ENCODE peak calls at places on chromosomes 7 and 10, in four cellular contexts. One of them, this sample, is unnamed.
A peak's percentile ranks its signal among the peaks of the same experiment; 100 is the strongest.

GRCh38 chr10:45220985-45221384 is 94.4 kb downstream of the OR13A1 start:
- DNase-seq in GM12878: no peak
- DNase-seq in HCT116: no peak
- DNase-seq in A549: no peak
- DNase-seq in this sample: no peak

GRCh38 chr7:158821173-158822021 is 7.9 kb downstream of the ESYT2 start:
- DNase-seq in HCT116: peak; percentile 90
- DNase-seq in GM12878: no peak
- DNase-seq in A549: peak; percentile 67
- DNase-seq in this sample: no peak

GRCh38 chr7:158431941-158432347 is 155.7 kb downstream of the PTPRN2 start:
- DNase-seq in HCT116: peak; percentile 54
- DNase-seq in GM12878: no peak
- DNase-seq in A549: peak; percentile 98
- DNase-seq in this sample: no peak

GRCh38 chr10:102660891-102661613 is 16.8 kb downstream of the TRIM8 start:
- DNase-seq in GM12878: no peak
- DNase-seq in A549: no peak
- DNase-seq in HCT116: no peak
- DNase-seq in this sample: no peak

GRCh38 chr10:52451817-52452216 is 137.7 kb downstream of the DKK1 start:
- DNase-seq in HCT116: no peak
- DNase-seq in A549: no peak
- DNase-seq in GM12878: no peak
- DNase-seq in this sample: no peak

GRCh38 chr10:101838416-101838970 is 5.1 kb downstream of the KCNIP2 start:
- DNase-seq in GM12878: no peak
- DNase-seq in A549: no peak
- DNase-seq in HCT116: no peak
- DNase-seq in this sample: no peak

GRCh38 chr10:133276435-133277201 is at the start of gene ADAM8:
- DNase-seq in HCT116: no peak
- DNase-seq in A549: no peak
- DNase-seq in GM12878: no peak
- DNase-seq in this sample: peak; percentile 88

GRCh38 chr7:92685146-92686042 is 95.2 kb upstream of the FAM133B start:
- DNase-seq in GM12878: no peak
- DNase-seq in A549: no peak
- DNase-seq in HCT116: no peak
- DNase-seq in this sample: peak; percentile 74

GRCh38 chr7:11935905-11936304 is 103.9 kb upstream of the THSD7A start:
- DNase-seq in GM12878: no peak
- DNase-seq in A549: no peak
- DNase-seq in HCT116: peak; percentile 1
- DNase-seq in this sample: no peak

GRCh38 chr10:133210398-133211140 is 19.4 kb upstream of the UTF1 start:
- DNase-seq in HCT116: no peak
- DNase-seq in A549: no peak
- DNase-seq in GM12878: no peak
- DNase-seq in this sample: no peak

GRCh38 chr7:26417911-26418413 is 126.3 kb downstream of the SNX10 start:
- DNase-seq in HCT116: no peak
- DNase-seq in A549: no peak
- DNase-seq in GM12878: no peak
- DNase-seq in this sample: no peak

GRCh38 chr7:51067757-51068156 is 248.9 kb downstream of the COBL start:
- DNase-seq in A549: peak; percentile 67
- DNase-seq in HCT116: peak; percentile 35
- DNase-seq in GM12878: no peak
- DNase-seq in this sample: peak; percentile 93

GRCh38 chr10:123715546-123715945 is 49.4 kb downstream of the GPR26 start:
- DNase-seq in GM12878: no peak
- DNase-seq in A549: no peak
- DNase-seq in HCT116: no peak
- DNase-seq in this sample: no peak

GRCh38 chr10:75208177-75208576 is 2.4 kb upstream of the VDAC2 start:
- DNase-seq in A549: no peak
- DNase-seq in GM12878: no peak
- DNase-seq in HCT116: no peak
- DNase-seq in this sample: no peak

GRCh38 chr10:93115661-93116383 is 42.1 kb downstream of the CYP26A1 start:
- DNase-seq in GM12878: peak; percentile 32
- DNase-seq in HCT116: peak; percentile 74
- DNase-seq in A549: peak; percentile 39
- DNase-seq in this sample: peak; percentile 92

GRCh38 chr10:42754155-42755027 is 28.2 kb upstream of the BMS1 start:
- DNase-seq in GM12878: no peak
- DNase-seq in A549: peak; percentile 15
- DNase-seq in HCT116: no peak
- DNase-seq in this sample: peak; percentile 77

GRCh38 chr10:114593240-114593792 is 64.8 kb downstream of the ABLIM1 start:
- DNase-seq in GM12878: no peak
- DNase-seq in HCT116: no peak
- DNase-seq in A549: no peak
- DNase-seq in this sample: no peak

GRCh38 chr10:123891147-123892011 is at the start of gene CPXM2:
- DNase-seq in A549: no peak
- DNase-seq in HCT116: no peak
- DNase-seq in GM12878: no peak
- DNase-seq in this sample: peak; percentile 75

GRCh38 chr7:13774976-13775375 is 214.5 kb downstream of the ETV1 start:
- DNase-seq in A549: no peak
- DNase-seq in GM12878: no peak
- DNase-seq in HCT116: no peak
- DNase-seq in this sample: no peak

GRCh38 chr10:116253716-116254115 is 19.3 kb downstream of the GFRA1 start:
- DNase-seq in GM12878: no peak
- DNase-seq in A549: no peak
- DNase-seq in HCT116: no peak
- DNase-seq in this sample: no peak

GRCh38 chr7:94975316-94975715 is 67.9 kb downstream of the PPP1R9A start:
- DNase-seq in HCT116: no peak
- DNase-seq in A549: peak; percentile 18
- DNase-seq in GM12878: no peak
- DNase-seq in this sample: no peak

GRCh38 chr10:14971867-14972448 is 12.8 kb downstream of the MEIG1 start:
- DNase-seq in A549: no peak
- DNase-seq in HCT116: no peak
- DNase-seq in GM12878: no peak
- DNase-seq in this sample: peak; percentile 52

GRCh38 chr7:77318019-77318418 is 98.1 kb downstream of the GSAP start:
- DNase-seq in HCT116: no peak
- DNase-seq in A549: no peak
- DNase-seq in GM12878: no peak
- DNase-seq in this sample: no peak

GRCh38 chr7:88291401-88292173 is 15.1 kb downstream of the STEAP4 start:
- DNase-seq in HCT116: no peak
- DNase-seq in GM12878: no peak
- DNase-seq in A549: no peak
- DNase-seq in this sample: no peak

DNA sequence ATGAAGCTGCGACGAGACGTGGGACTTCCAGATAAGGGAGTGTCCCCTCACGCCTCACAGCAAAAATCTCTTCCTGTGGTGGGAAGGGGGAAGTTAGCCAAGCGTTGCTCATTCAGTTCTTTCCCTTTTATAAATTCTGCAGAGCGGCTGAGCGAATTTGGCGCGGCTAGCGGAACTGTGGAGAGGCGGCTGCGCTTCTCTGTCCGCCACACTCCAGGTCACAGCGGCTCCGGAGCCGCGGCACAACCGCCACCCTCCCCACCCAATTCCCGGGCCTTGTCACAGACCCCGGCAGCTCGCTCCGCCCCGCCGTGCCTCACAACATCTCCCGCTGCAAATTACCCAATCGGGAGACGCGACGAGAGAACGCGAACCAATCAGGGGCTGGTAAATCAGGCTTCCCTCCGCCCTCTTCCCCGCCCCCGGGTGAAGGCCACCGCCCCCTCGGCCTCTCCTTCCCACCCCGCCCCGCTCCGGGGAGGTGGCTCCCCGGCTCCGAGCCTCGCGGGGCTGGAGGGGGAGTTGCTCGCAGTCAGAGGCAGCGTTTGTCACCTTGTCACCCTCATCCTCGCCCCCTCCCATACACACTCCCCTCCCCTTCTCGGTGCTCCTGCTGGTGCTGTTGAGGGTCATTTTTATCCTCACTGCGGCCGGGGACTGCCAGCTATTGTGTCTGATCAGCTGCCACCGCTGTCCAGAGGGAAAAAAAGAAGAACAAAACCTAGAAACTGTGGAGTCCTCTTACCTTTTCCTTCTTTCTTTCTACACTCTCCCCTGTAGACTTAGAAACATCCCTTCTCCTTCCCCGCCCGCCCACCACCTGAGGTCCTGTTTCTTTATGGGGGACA is 918 bp upstream of the ARHGAP21 start:
- DNase-seq in GM12878: peak; percentile 90
- DNase-seq in A549: peak; percentile 97
- DNase-seq in HCT116: peak; percentile 92
- DNase-seq in this sample: peak; percentile 98
- TF ChIP-seq REST in GM12878: no peak
- TF ChIP-seq REST in A549: no peak
- TF ChIP-seq REST in HCT116: no peak
- TF ChIP-seq REST in this sample: no peak

DNA sequence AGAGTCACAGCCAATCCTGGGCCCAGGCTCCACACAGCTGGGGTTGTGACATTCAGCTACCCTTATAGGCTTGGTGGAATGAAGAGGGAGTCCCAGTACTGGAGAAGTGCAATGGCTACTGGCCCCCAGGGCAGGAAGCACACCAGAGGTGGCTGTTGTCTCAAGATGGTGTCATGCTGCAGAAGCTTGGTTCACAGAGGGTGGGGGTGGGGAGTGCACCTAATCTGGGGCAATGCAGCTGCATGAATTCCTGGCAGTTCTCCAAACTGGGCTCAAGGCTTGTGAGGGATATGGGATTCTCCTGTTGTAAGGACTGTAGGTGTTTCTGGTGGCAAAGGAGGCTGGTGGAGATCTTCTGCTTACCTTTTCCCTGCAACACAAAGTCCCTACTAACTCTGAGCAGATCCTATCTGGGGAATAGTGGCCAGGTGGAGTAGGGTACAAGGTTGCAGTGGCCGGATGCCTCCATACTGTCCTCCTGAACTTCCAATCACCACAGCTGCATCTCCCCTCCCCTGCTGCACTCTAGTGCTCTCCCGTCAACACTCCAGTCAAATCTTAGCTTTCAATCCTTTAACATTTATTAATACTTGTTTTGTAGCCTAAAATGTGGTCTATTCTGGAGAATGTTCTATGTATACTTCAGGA is 27.4 kb upstream of the PLA2G12B start:
- DNase-seq in A549: no peak
- DNase-seq in GM12878: no peak
- DNase-seq in HCT116: no peak
- DNase-seq in this sample: no peak
- TF ChIP-seq REST in A549: no peak
- TF ChIP-seq REST in GM12878: no peak
- TF ChIP-seq REST in HCT116: no peak
- TF ChIP-seq REST in this sample: no peak

GRCh38 chr7:156039194-156039593 is 226.9 kb upstream of the SHH start:
- DNase-seq in HCT116: no peak
- DNase-seq in GM12878: no peak
- DNase-seq in A549: no peak
- DNase-seq in this sample: no peak
- TF ChIP-seq REST in HCT116: no peak
- TF ChIP-seq REST in GM12878: no peak
- TF ChIP-seq REST in A549: no peak
- TF ChIP-seq REST in this sample: no peak

DNA sequence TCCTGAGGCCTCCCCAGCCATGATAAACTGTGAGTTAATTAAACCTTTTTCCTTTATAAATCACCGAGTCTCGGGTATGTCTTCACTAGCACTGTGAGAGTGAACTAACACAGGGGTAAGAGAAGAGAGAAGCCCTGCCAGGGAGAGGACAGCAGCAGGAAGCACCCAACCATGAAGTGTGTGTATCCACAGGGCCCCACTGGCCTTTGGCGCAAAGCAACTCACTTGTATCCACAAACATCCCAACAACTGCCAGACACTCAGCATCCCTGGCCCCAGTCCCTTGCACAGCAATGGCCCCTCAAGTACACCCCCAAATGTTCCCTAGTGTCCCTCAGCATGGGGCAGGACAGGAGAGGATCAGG is 115.1 kb downstream of the MAD1L1 start:
- DNase-seq in HCT116: no peak
- DNase-seq in A549: no peak
- DNase-seq in GM12878: no peak
- DNase-seq in this sample: no peak
- TF ChIP-seq REST in HCT116: no peak
- TF ChIP-seq REST in A549: no peak
- TF ChIP-seq REST in GM12878: no peak
- TF ChIP-seq REST in this sample: no peak

GRCh38 chr7:124718032-124718766 is 47.4 kb downstream of the GPR37 start:
- DNase-seq in GM12878: no peak
- DNase-seq in HCT116: no peak
- DNase-seq in A549: no peak
- DNase-seq in this sample: peak; percentile 19
- TF ChIP-seq REST in GM12878: no peak
- TF ChIP-seq REST in HCT116: no peak
- TF ChIP-seq REST in A549: no peak
- TF ChIP-seq REST in this sample: no peak